ENCODE peak calls at places on chromosomes 4 and X, in five cellular contexts. C, R, T, F and L are unnamed samples.
A peak's percentile ranks its signal among the peaks of the same experiment; 100 is the strongest.

GRCh38 chrX:56932653-56933339 is 62.5 kb downstream of the SPIN3 start:
- DNase-seq in C (no peak), R (no peak), T (no peak), F (no peak), L (no peak)

GRCh38 chr4:30380404-30380998 is 339.7 kb upstream of the PCDH7 start:
- DNase-seq in C (peak; percentile 30), R (no peak), T (peak; percentile 58), F (peak; percentile 39), L (no peak)

GRCh38 chrX:1582686-1583437 is 8.5 kb upstream of the AKAP17A start:
- DNase-seq in C (no peak), R (no peak), T (no peak), F (no peak), L (no peak)

GRCh38 chr4:11715753-11716521 is 287.2 kb upstream of the HS3ST1 start:
- DNase-seq in C (no peak), R (no peak), T (no peak), F (no peak), L (no peak)

GRCh38 chrX:19535481-19535880 is 20.2 kb upstream of the MAP3K15 start:
- DNase-seq in C (peak; percentile 32), R (no peak), T (no peak), F (peak; percentile 33), L (no peak)

GRCh38 chrX:50747471-50747900 is 66.5 kb downstream of the SHROOM4 start:
- DNase-seq in C (no peak), R (peak; percentile 10), T (no peak), F (peak; percentile 42), L (no peak)

GRCh38 chr4:8181844-8182243 is 17.2 kb upstream of the SH3TC1 start:
- DNase-seq in C (no peak), R (no peak), T (peak; percentile 73), F (no peak), L (no peak)

GRCh38 chrX:118554511-118554910 is 58.9 kb downstream of the DOCK11 start:
- DNase-seq in C (no peak), R (no peak), T (no peak), F (no peak), L (no peak)

GRCh38 chrX:22135994-22136684 is 104.0 kb downstream of the PHEX start:
- DNase-seq in C (peak; percentile 67), R (peak; percentile 49), T (peak; percentile 81), F (peak; percentile 47), L (no peak)

GRCh38 chr4:185780472-185780871 is 31.5 kb downstream of the SORBS2 start:
- DNase-seq in C (no peak), R (no peak), T (no peak), F (no peak), L (no peak)

GRCh38 chr4:48290146-48290772 is 20.6 kb upstream of the TEC start:
- DNase-seq in C (no peak), R (no peak), T (no peak), F (peak; percentile 42), L (no peak)

GRCh38 chr4:55183926-55184599 is 58.7 kb upstream of the KDR start:
- DNase-seq in C (no peak), R (no peak), T (peak; percentile 42), F (peak; percentile 78), L (no peak)

GRCh38 chr4:36111180-36111579 is 133.1 kb downstream of the ARAP2 start:
- DNase-seq in C (peak; percentile 94), R (no peak), T (no peak), F (no peak), L (no peak)

GRCh38 chrX:153900806-153901752 is 3.4 kb upstream of the AVPR2 start:
- DNase-seq in C (peak; percentile 88), R (no peak), T (peak; percentile 88), F (peak; percentile 87), L (peak; percentile 68)

GRCh38 chr4:85715996-85716737 is 241.2 kb downstream of the ARHGAP24 start:
- DNase-seq in C (no peak), R (no peak), T (no peak), F (no peak), L (no peak)

GRCh38 chrX:1661048-1661921 is 46.4 kb downstream of the ASMT start:
- DNase-seq in C (peak; percentile 77), R (no peak), T (peak; percentile 99), F (no peak), L (peak; percentile 89)

GRCh38 chr4:71110499-71110898 is 117.0 kb downstream of the DCK start:
- DNase-seq in C (no peak), R (no peak), T (no peak), F (no peak), L (no peak)

GRCh38 chr4:54229631-54230478 is 762 bp downstream of the PDGFRA start:
- DNase-seq in C (no peak), R (no peak), T (peak; percentile 77), F (peak; percentile 59), L (no peak)

GRCh38 chr4:176622251-176622968 is 170.3 kb downstream of the VEGFC start:
- DNase-seq in C (no peak), R (no peak), T (no peak), F (peak; percentile 44), L (no peak)

GRCh38 chrX:70908541-70908940 is at the start of gene TEX11:
- DNase-seq in C (no peak), R (no peak), T (peak; percentile 62), F (no peak), L (no peak)

GRCh38 chrX:20414781-20415445 is 148.2 kb upstream of the RPS6KA3 start:
- DNase-seq in C (no peak), R (no peak), T (peak; percentile 64), F (no peak), L (no peak)